ENCODE peak calls at places on chromosome 16, in four cellular contexts. P is spleen, B is heart left ventricle, H is heart right ventricle. F is an unnamed sample.
A peak's percentile ranks its signal among the peaks of the same experiment; 100 is the strongest.

GRCh38 chr16:65767125-65767524 is 599.4 kb upstream of the CDH5 start:
- DNase-seq in H (no peak), P (no peak), B (no peak), F (peak; percentile 40)

GRCh38 chr16:17277981-17278381 is 192.8 kb downstream of the XYLT1 start:
- DNase-seq in B (peak; percentile 45), P (no peak), H (peak; percentile 21), F (no peak)

GRCh38 chr16:30472328-30472942 is at the start of gene ITGAL:
- DNase-seq in B (peak; percentile 50), P (peak; percentile 94), H (peak; percentile 19), F (no peak)

GRCh38 chr16:84040823-84041391 is 1.7 kb downstream of the SLC38A8 start:
- DNase-seq in P (peak; percentile 52), H (no peak), B (no peak), F (peak; percentile 93)

GRCh38 chr16:56193951-56194726 is 2.9 kb downstream of the GNAO1 start:
- DNase-seq in B (peak; percentile 91), H (peak; percentile 88), P (peak; percentile 86), F (no peak)

GRCh38 chr16:3816326-3816725 is 64.2 kb downstream of the CREBBP start:
- DNase-seq in P (no peak), B (no peak), H (no peak), F (no peak)

GRCh38 chr16:23597003-23597756 is 1.1 kb upstream of the NDUFAB1 start:
- DNase-seq in P (peak; percentile 78), H (peak; percentile 15), B (peak; percentile 41), F (no peak)

GRCh38 chr16:12271006-12271405 is 294.5 kb downstream of the SNX29 start:
- DNase-seq in P (no peak), B (no peak), H (no peak), F (peak; percentile 67)

GRCh38 chr16:86984286-86984685 is 332.9 kb downstream of the C16orf95 start:
- DNase-seq in B (no peak), P (no peak), H (no peak), F (no peak)

GRCh38 chr16:88854306-88855111 is 2.2 kb downstream of the GALNS start:
- DNase-seq in P (peak; percentile 87), H (no peak), B (no peak), F (peak; percentile 39)

GRCh38 chr16:68450741-68451140 is 2.4 kb upstream of the SMPD3 start:
- DNase-seq in B (no peak), P (no peak), H (no peak), F (no peak)

GRCh38 chr16:71681360-71681759 is 43.1 kb downstream of the PHLPP2 start:
- DNase-seq in H (no peak), B (no peak), P (no peak), F (no peak)

GRCh38 chr16:48918520-48919258 is 308.7 kb upstream of the N4BP1 start:
- DNase-seq in B (no peak), P (no peak), H (no peak), F (no peak)

GRCh38 chr16:29232811-29233704 is 173.5 kb downstream of the NPIPB11 start:
- DNase-seq in B (no peak), P (no peak), H (no peak), F (no peak)

GRCh38 chr16:10609410-10609774 is 29.0 kb upstream of the EMP2 start:
- DNase-seq in B (no peak), H (no peak), P (no peak), F (no peak)

GRCh38 chr16:79272141-79272577 is 328.4 kb downstream of the MAF start:
- DNase-seq in B (no peak), H (no peak), P (peak; percentile 81), F (no peak)

GRCh38 chr16:31052131-31052530 is 18.8 kb downstream of the STX4 start:
- DNase-seq in P (no peak), H (no peak), B (no peak), F (peak; percentile 78)

GRCh38 chr16:86349338-86349900 is 160.9 kb upstream of the FOXF1 start:
- DNase-seq in H (no peak), P (no peak), B (no peak), F (no peak)

GRCh38 chr16:79209308-79209707 is 391.2 kb downstream of the MAF start:
- DNase-seq in B (no peak), P (no peak), H (no peak), F (no peak)

GRCh38 chr16:64238576-64238975 is 883.3 kb downstream of the CDH11 start:
- DNase-seq in P (no peak), H (no peak), B (no peak), F (no peak)

GRCh38 chr16:86243571-86244154 is 266.7 kb upstream of the FOXF1 start:
- DNase-seq in B (no peak), H (no peak), P (no peak), F (no peak)

GRCh38 chr16:68311316-68311620 is 449 bp downstream of the PRMT7 start:
- DNase-seq in B (no peak), H (no peak), P (no peak), F (peak; percentile 61)

GRCh38 chr16:85028638-85029412 is 1.2 kb downstream of the KIAA0513 start:
- DNase-seq in H (peak; percentile 41), B (peak; percentile 55), P (peak; percentile 87), F (peak; percentile 46)

GRCh38 chr16:11639925-11640899 is 28.0 kb upstream of the SNN start:
- DNase-seq in B (peak; percentile 92), H (peak; percentile 89), P (peak; percentile 85), F (peak; percentile 87)

GRCh38 chr16:9039208-9039607 is 52.2 kb upstream of the HAPSTR1 start:
- DNase-seq in P (no peak), H (no peak), B (no peak), F (no peak)

GRCh38 chr16:69501956-69502457 is 63.8 kb upstream of the NFAT5 start:
- DNase-seq in H (no peak), B (no peak), P (no peak), F (peak; percentile 37)

GRCh38 chr16:56874800-56875199 is 9.8 kb downstream of the SLC12A3 start:
- DNase-seq in P (no peak), H (no peak), B (no peak), F (peak; percentile 96)

GRCh38 chr16:73083271-73083670 is 35.3 kb upstream of the ZFHX3 start:
- DNase-seq in H (no peak), B (no peak), P (no peak), F (no peak)

GRCh38 chr16:67165121-67166034 is 833 bp downstream of the HSF4 start:
- DNase-seq in P (no peak), H (no peak), B (no peak), F (no peak)

GRCh38 chr16:5319799-5320198 is 222.2 kb upstream of the EEF2KMT start:
- DNase-seq in H (no peak), P (no peak), B (no peak), F (no peak)
- H3K9me3 ChIP-seq in H (no peaks in the 10 kb centered on the region), P (peaks cover 21% of the 10 kb centered on the region), B (no peaks in the 10 kb centered on the region), F (no peaks in the 10 kb centered on the region)

DNA sequence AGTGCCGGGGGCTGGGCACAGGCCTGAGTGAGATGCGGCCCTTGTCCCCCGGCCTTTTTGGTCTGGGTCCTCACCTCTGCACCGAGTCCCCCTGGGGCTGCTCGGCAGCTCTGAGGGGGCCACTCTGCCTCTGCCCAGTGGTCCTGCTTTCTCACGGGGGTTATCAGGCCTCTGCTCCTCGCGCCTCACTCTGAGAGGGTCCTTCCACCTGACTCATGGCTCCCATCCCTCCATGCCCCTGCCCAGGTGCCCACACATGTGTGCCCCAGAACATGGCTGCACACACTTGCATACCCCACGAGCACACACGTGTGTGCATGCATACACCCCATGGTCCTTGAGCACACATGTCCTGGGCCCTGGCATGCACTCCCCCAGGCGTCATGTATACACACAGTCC is 53.7 kb downstream of the CMIP start:
- DNase-seq in P (peak; percentile 67), H (no peak), B (no peak), F (no peak)
- H3K4me1 ChIP-seq in P (peaks cover 87% of the 10 kb centered on the region), H (peaks cover 65% of the 10 kb centered on the region), B (peaks cover 64% of the 10 kb centered on the region), F (peaks cover 4% of the 10 kb centered on the region)

DNA sequence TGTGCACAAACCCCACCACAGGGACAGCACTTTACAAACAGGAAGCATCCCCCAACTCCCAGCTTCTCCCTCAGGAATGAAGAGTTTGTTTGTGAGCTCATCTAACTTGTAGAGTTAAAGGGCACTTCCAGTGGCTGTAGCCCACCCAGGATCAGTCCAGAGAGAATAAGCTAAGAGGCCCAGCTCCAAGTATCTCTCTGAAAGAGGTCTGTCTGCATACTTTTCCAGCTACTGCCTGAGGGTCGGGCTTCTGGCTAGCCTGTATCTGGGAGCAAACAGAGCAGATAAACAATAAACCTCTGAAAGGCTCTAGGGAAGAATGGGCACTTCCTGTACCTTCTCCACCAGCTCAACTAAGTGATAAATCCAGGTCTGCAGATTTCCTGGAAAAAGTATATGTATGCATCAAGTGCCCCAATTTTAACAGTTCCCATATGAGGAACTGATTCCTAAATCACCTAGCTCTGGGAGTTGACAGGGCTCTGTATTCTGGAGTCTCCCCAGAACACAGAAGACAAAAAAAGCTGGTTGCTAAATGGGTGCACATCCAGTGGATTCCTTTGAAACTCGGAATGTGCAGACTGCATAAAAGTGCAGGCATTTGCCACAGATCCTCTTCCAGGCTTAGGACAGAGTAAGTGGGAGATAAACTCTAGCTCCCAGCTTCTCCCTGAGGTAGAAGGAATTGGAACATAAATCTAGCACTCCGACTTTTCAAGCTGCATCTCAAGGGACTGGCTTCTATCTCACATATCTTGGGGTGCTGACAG is 37.1 kb upstream of the MYLK3 start:
- DNase-seq in B (no peak), P (no peak), H (no peak), F (no peak)
- H3K27me3 ChIP-seq in B (no peaks in the 10 kb centered on the region), P (no peaks in the 10 kb centered on the region), H (no peaks in the 10 kb centered on the region), F (no peaks in the 10 kb centered on the region)

DNA sequence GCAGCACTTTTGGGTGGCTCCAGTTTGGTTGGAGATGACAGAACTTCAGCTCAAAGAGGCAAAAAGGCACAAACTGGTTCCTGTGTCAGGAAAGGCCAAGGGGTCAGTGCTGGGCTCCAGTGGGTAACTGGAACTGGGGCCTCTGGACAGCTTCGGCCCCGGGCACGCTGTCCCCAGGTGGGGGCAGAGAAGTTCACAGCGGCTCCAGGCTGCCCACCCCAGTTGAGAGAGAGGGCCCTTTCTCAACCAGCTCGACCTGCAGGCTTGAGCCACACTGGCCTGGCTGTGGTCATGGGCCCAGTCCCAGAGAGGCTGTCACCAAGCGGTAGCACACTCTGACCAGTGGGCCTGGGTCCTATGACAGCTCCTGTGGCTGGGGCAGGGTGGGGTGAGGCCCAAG is 24.5 kb downstream of the ADCY7 start:
- DNase-seq in P (no peak), H (no peak), B (no peak), F (no peak)
- H3K9me3 ChIP-seq in P (no peaks in the 10 kb centered on the region), H (no peaks in the 10 kb centered on the region), B (no peaks in the 10 kb centered on the region), F (no peaks in the 10 kb centered on the region)

GRCh38 chr16:1613728-1614225 is 1.6 kb downstream of the CRAMP1 start:
- DNase-seq in B (no peak), P (peak; percentile 82), H (peak; percentile 16), F (peak; percentile 17)
- H3K4me1 ChIP-seq in B (peaks cover 54% of the 10 kb centered on the region), P (peaks cover 60% of the 10 kb centered on the region), H (peaks cover 51% of the 10 kb centered on the region), F (peaks cover 6% of the 10 kb centered on the region)

GRCh38 chr16:50837324-50837723 is 95.4 kb downstream of the CYLD start:
- DNase-seq in H (no peak), P (no peak), B (no peak), F (no peak)

GRCh38 chr16:50836121-50836541 is 94.2 kb downstream of the CYLD start:
- DNase-seq in B (no peak), H (no peak), P (no peak), F (no peak)

GRCh38 chr16:50833929-50834328 is 92.0 kb downstream of the CYLD start:
- DNase-seq in H (no peak), P (no peak), B (no peak), F (no peak)

GRCh38 chr16:50835358-50836060 is 93.6 kb downstream of the CYLD start:
- DNase-seq in B (no peak), P (no peak), H (no peak), F (no peak)

GRCh38 chr16:50834701-50835100 is 92.8 kb downstream of the CYLD start:
- DNase-seq in P (no peak), B (no peak), H (no peak), F (no peak)
- H3K27me3 ChIP-seq in P (no peaks in the 10 kb centered on the region), B (peaks cover 3% of the 10 kb centered on the region), H (no peaks in the 10 kb centered on the region), F (no peaks in the 10 kb centered on the region)

F was measured in SJCRH30.